ENCODE peak calls at places on chromosome X, in five cellular contexts. One of them, this sample, is unnamed.
A peak's percentile ranks its signal among the peaks of the same experiment; 100 is the strongest.

GRCh38 chrX:21529771-21530170 is 128.4 kb downstream of the KLHL34 start:
- DNase-seq in activated T-cell treated with anti-CD3 and anti-CD28 coated beads for 24 hours: no peak
- DNase-seq in AG09309: no peak
- DNase-seq in cerebellar cortex: no peak
- DNase-seq in activated CD8-positive, alpha-beta memory T cell treated with anti-CD3 and anti-CD28 coated beads for 1 hour: no peak
- DNase-seq in this sample: no peak

GRCh38 chrX:120549483-120550452 is 11.0 kb downstream of the CUL4B start:
- DNase-seq in AG09309: peak; percentile 91
- DNase-seq in cerebellar cortex: no peak
- DNase-seq in activated T-cell treated with anti-CD3 and anti-CD28 coated beads for 24 hours: no peak
- DNase-seq in activated CD8-positive, alpha-beta memory T cell treated with anti-CD3 and anti-CD28 coated beads for 1 hour: no peak
- DNase-seq in this sample: no peak

GRCh38 chrX:96183843-96184242 is 500.8 kb upstream of the DIAPH2 start:
- DNase-seq in AG09309: no peak
- DNase-seq in activated CD8-positive, alpha-beta memory T cell treated with anti-CD3 and anti-CD28 coated beads for 1 hour: no peak
- DNase-seq in cerebellar cortex: no peak
- DNase-seq in activated T-cell treated with anti-CD3 and anti-CD28 coated beads for 24 hours: no peak
- DNase-seq in this sample: no peak

GRCh38 chrX:150080497-150080896 is 142.2 kb upstream of the EOLA2 start:
- DNase-seq in cerebellar cortex: no peak
- DNase-seq in activated T-cell treated with anti-CD3 and anti-CD28 coated beads for 24 hours: no peak
- DNase-seq in activated CD8-positive, alpha-beta memory T cell treated with anti-CD3 and anti-CD28 coated beads for 1 hour: no peak
- DNase-seq in AG09309: no peak
- DNase-seq in this sample: no peak

GRCh38 chrX:112651766-112652165 is 28.0 kb downstream of the LHFPL1 start:
- DNase-seq in AG09309: no peak
- DNase-seq in activated CD8-positive, alpha-beta memory T cell treated with anti-CD3 and anti-CD28 coated beads for 1 hour: no peak
- DNase-seq in cerebellar cortex: no peak
- DNase-seq in activated T-cell treated with anti-CD3 and anti-CD28 coated beads for 24 hours: no peak
- DNase-seq in this sample: no peak

GRCh38 chrX:133254666-133255065 is 36.5 kb upstream of the TFDP3 start:
- DNase-seq in activated T-cell treated with anti-CD3 and anti-CD28 coated beads for 24 hours: no peak
- DNase-seq in cerebellar cortex: no peak
- DNase-seq in activated CD8-positive, alpha-beta memory T cell treated with anti-CD3 and anti-CD28 coated beads for 1 hour: no peak
- DNase-seq in AG09309: no peak
- DNase-seq in this sample: no peak

GRCh38 chrX:132226169-132226568 is 6.9 kb upstream of the RAP2C start:
- DNase-seq in AG09309: no peak
- DNase-seq in cerebellar cortex: no peak
- DNase-seq in activated T-cell treated with anti-CD3 and anti-CD28 coated beads for 24 hours: no peak
- DNase-seq in activated CD8-positive, alpha-beta memory T cell treated with anti-CD3 and anti-CD28 coated beads for 1 hour: no peak
- DNase-seq in this sample: no peak

GRCh38 chrX:119763175-119763574 is 4.8 kb downstream of the SOWAHD start:
- DNase-seq in AG09309: peak; percentile 79
- DNase-seq in activated T-cell treated with anti-CD3 and anti-CD28 coated beads for 24 hours: no peak
- DNase-seq in cerebellar cortex: no peak
- DNase-seq in activated CD8-positive, alpha-beta memory T cell treated with anti-CD3 and anti-CD28 coated beads for 1 hour: no peak
- DNase-seq in this sample: no peak

GRCh38 chrX:47956016-47956415 is 47.8 kb downstream of the ZNF182 start:
- DNase-seq in cerebellar cortex: no peak
- DNase-seq in AG09309: no peak
- DNase-seq in activated T-cell treated with anti-CD3 and anti-CD28 coated beads for 24 hours: no peak
- DNase-seq in activated CD8-positive, alpha-beta memory T cell treated with anti-CD3 and anti-CD28 coated beads for 1 hour: no peak
- DNase-seq in this sample: no peak

GRCh38 chrX:142036111-142036510 is 132.4 kb downstream of the MAGEC1 start:
- DNase-seq in activated T-cell treated with anti-CD3 and anti-CD28 coated beads for 24 hours: no peak
- DNase-seq in AG09309: no peak
- DNase-seq in cerebellar cortex: no peak
- DNase-seq in activated CD8-positive, alpha-beta memory T cell treated with anti-CD3 and anti-CD28 coated beads for 1 hour: no peak
- DNase-seq in this sample: no peak

GRCh38 chrX:119004920-119005524 is 30.6 kb downstream of the LONRF3 start:
- DNase-seq in activated CD8-positive, alpha-beta memory T cell treated with anti-CD3 and anti-CD28 coated beads for 1 hour: peak; percentile 13
- DNase-seq in cerebellar cortex: peak; percentile 46
- DNase-seq in activated T-cell treated with anti-CD3 and anti-CD28 coated beads for 24 hours: peak; percentile 16
- DNase-seq in AG09309: no peak
- DNase-seq in this sample: no peak

GRCh38 chrX:115047181-115047580 is 29.8 kb upstream of the IL13RA2 start:
- DNase-seq in activated T-cell treated with anti-CD3 and anti-CD28 coated beads for 24 hours: no peak
- DNase-seq in activated CD8-positive, alpha-beta memory T cell treated with anti-CD3 and anti-CD28 coated beads for 1 hour: no peak
- DNase-seq in cerebellar cortex: no peak
- DNase-seq in AG09309: no peak
- DNase-seq in this sample: no peak

GRCh38 chrX:9064694-9065093 is 30.8 kb upstream of the FAM9B start:
- DNase-seq in activated CD8-positive, alpha-beta memory T cell treated with anti-CD3 and anti-CD28 coated beads for 1 hour: no peak
- DNase-seq in AG09309: no peak
- DNase-seq in cerebellar cortex: no peak
- DNase-seq in activated T-cell treated with anti-CD3 and anti-CD28 coated beads for 24 hours: no peak
- DNase-seq in this sample: no peak

This sample was measured in stimulated activated CD4-positive, alpha-beta T cell treated with anti-CD3 and anti-CD28 coated beads, Interleukin-1b, Interleukin-23, amount 100 ng/mL, for 1 hour.